ENCODE peak calls at places on chromosomes 6 and 20, in nine cellular contexts. One of them, this sample, is unnamed.

GRCh38 chr20:40497781-40498691 is 191.0 kb downstream of the MAFB start:
- DNase-seq in K562: peak
- DNase-seq in breast epithelium: no peak
- DNase-seq in A549: no peak
- DNase-seq in CD8-positive, alpha-beta memory T cell: no peak
- DNase-seq in upper lobe of right lung: peak
- DNase-seq in PC-9: peak
- DNase-seq in caudate nucleus: no peak
- DNase-seq in CD8-positive, alpha-beta T cell: no peak
- DNase-seq in this sample: no peak

GRCh38 chr20:62284448-62284847 is 18.3 kb upstream of the ADRM1 start:
- DNase-seq in A549: no peak
- DNase-seq in upper lobe of right lung: no peak
- DNase-seq in CD8-positive, alpha-beta memory T cell: no peak
- DNase-seq in caudate nucleus: no peak
- DNase-seq in PC-9: no peak
- DNase-seq in CD8-positive, alpha-beta T cell: no peak
- DNase-seq in breast epithelium: no peak
- DNase-seq in K562: no peak
- DNase-seq in this sample: no peak

GRCh38 chr6:111651185-111652034 is 45.7 kb upstream of the TRAF3IP2 start:
- DNase-seq in breast epithelium: no peak
- DNase-seq in A549: no peak
- DNase-seq in PC-9: no peak
- DNase-seq in CD8-positive, alpha-beta T cell: no peak
- DNase-seq in CD8-positive, alpha-beta memory T cell: no peak
- DNase-seq in upper lobe of right lung: no peak
- DNase-seq in K562: no peak
- DNase-seq in caudate nucleus: no peak
- DNase-seq in this sample: no peak

GRCh38 chr6:166655713-166656265 is 28.7 kb upstream of the RPS6KA2 start:
- DNase-seq in caudate nucleus: no peak
- DNase-seq in CD8-positive, alpha-beta T cell: no peak
- DNase-seq in PC-9: no peak
- DNase-seq in A549: no peak
- DNase-seq in K562: no peak
- DNase-seq in breast epithelium: no peak
- DNase-seq in upper lobe of right lung: no peak
- DNase-seq in CD8-positive, alpha-beta memory T cell: no peak
- DNase-seq in this sample: no peak

GRCh38 chr6:22008248-22008836 is 288.5 kb downstream of the PRL start:
- DNase-seq in upper lobe of right lung: no peak
- DNase-seq in CD8-positive, alpha-beta memory T cell: no peak
- DNase-seq in CD8-positive, alpha-beta T cell: no peak
- DNase-seq in K562: no peak
- DNase-seq in caudate nucleus: no peak
- DNase-seq in PC-9: no peak
- DNase-seq in A549: no peak
- DNase-seq in breast epithelium: no peak
- DNase-seq in this sample: no peak

GRCh38 chr6:135922170-135922569 is 70.7 kb downstream of the PDE7B start:
- DNase-seq in PC-9: peak
- DNase-seq in CD8-positive, alpha-beta memory T cell: no peak
- DNase-seq in breast epithelium: no peak
- DNase-seq in caudate nucleus: no peak
- DNase-seq in upper lobe of right lung: no peak
- DNase-seq in A549: no peak
- DNase-seq in K562: no peak
- DNase-seq in CD8-positive, alpha-beta T cell: no peak
- DNase-seq in this sample: peak

GRCh38 chr6:56314683-56315523 is 67.5 kb upstream of the COL21A1 start:
- DNase-seq in CD8-positive, alpha-beta memory T cell: no peak
- DNase-seq in caudate nucleus: no peak
- DNase-seq in A549: peak
- DNase-seq in PC-9: no peak
- DNase-seq in breast epithelium: no peak
- DNase-seq in CD8-positive, alpha-beta T cell: no peak
- DNase-seq in K562: peak
- DNase-seq in upper lobe of right lung: no peak
- DNase-seq in this sample: no peak

GRCh38 chr6:11110921-11111768 is at the start of gene ERVFRD-1:
- DNase-seq in CD8-positive, alpha-beta memory T cell: no peak
- DNase-seq in K562: peak
- DNase-seq in breast epithelium: no peak
- DNase-seq in caudate nucleus: no peak
- DNase-seq in A549: no peak
- DNase-seq in upper lobe of right lung: no peak
- DNase-seq in CD8-positive, alpha-beta T cell: no peak
- DNase-seq in PC-9: no peak
- DNase-seq in this sample: no peak

GRCh38 chr6:291697-292505 is at the start of gene DUSP22:
- DNase-seq in CD8-positive, alpha-beta memory T cell: peak
- DNase-seq in A549: peak
- DNase-seq in PC-9: peak
- DNase-seq in breast epithelium: peak
- DNase-seq in K562: peak
- DNase-seq in CD8-positive, alpha-beta T cell: peak
- DNase-seq in upper lobe of right lung: peak
- DNase-seq in caudate nucleus: no peak
- DNase-seq in this sample: no peak

GRCh38 chr20:31517373-31517772 is 3.1 kb downstream of the HM13 start:
- DNase-seq in upper lobe of right lung: no peak
- DNase-seq in PC-9: peak
- DNase-seq in CD8-positive, alpha-beta memory T cell: no peak
- DNase-seq in A549: peak
- DNase-seq in caudate nucleus: no peak
- DNase-seq in breast epithelium: no peak
- DNase-seq in K562: peak
- DNase-seq in CD8-positive, alpha-beta T cell: no peak
- DNase-seq in this sample: no peak

GRCh38 chr6:146664871-146665270 is 66.1 kb downstream of the ADGB start:
- DNase-seq in caudate nucleus: no peak
- DNase-seq in A549: no peak
- DNase-seq in CD8-positive, alpha-beta memory T cell: no peak
- DNase-seq in breast epithelium: no peak
- DNase-seq in CD8-positive, alpha-beta T cell: no peak
- DNase-seq in upper lobe of right lung: no peak
- DNase-seq in K562: no peak
- DNase-seq in PC-9: no peak
- DNase-seq in this sample: no peak

GRCh38 chr20:52859156-52859887 is 112.8 kb upstream of the TSHZ2 start:
- DNase-seq in CD8-positive, alpha-beta T cell: no peak
- DNase-seq in A549: no peak
- DNase-seq in upper lobe of right lung: no peak
- DNase-seq in breast epithelium: no peak
- DNase-seq in PC-9: no peak
- DNase-seq in CD8-positive, alpha-beta memory T cell: no peak
- DNase-seq in caudate nucleus: no peak
- DNase-seq in K562: no peak
- DNase-seq in this sample: peak

GRCh38 chr6:137316626-137317025 is 97.4 kb upstream of the IFNGR1 start:
- DNase-seq in PC-9: no peak
- DNase-seq in K562: no peak
- DNase-seq in upper lobe of right lung: no peak
- DNase-seq in A549: no peak
- DNase-seq in breast epithelium: no peak
- DNase-seq in CD8-positive, alpha-beta memory T cell: no peak
- DNase-seq in CD8-positive, alpha-beta T cell: no peak
- DNase-seq in caudate nucleus: no peak
- DNase-seq in this sample: no peak

GRCh38 chr6:142013286-142013685 is 119.4 kb upstream of the GJE1 start:
- DNase-seq in A549: peak
- DNase-seq in PC-9: peak
- DNase-seq in upper lobe of right lung: no peak
- DNase-seq in CD8-positive, alpha-beta T cell: no peak
- DNase-seq in caudate nucleus: no peak
- DNase-seq in CD8-positive, alpha-beta memory T cell: no peak
- DNase-seq in breast epithelium: no peak
- DNase-seq in K562: no peak
- DNase-seq in this sample: peak

GRCh38 chr6:157281570-157281969 is 41.7 kb downstream of the TMEM242 start:
- DNase-seq in caudate nucleus: no peak
- DNase-seq in CD8-positive, alpha-beta T cell: no peak
- DNase-seq in A549: no peak
- DNase-seq in breast epithelium: no peak
- DNase-seq in upper lobe of right lung: peak
- DNase-seq in PC-9: no peak
- DNase-seq in CD8-positive, alpha-beta memory T cell: no peak
- DNase-seq in K562: peak
- DNase-seq in this sample: no peak

GRCh38 chr6:98636941-98637340 is 197.4 kb upstream of the POU3F2 start:
- DNase-seq in upper lobe of right lung: no peak
- DNase-seq in caudate nucleus: no peak
- DNase-seq in K562: no peak
- DNase-seq in PC-9: no peak
- DNase-seq in CD8-positive, alpha-beta T cell: no peak
- DNase-seq in CD8-positive, alpha-beta memory T cell: no peak
- DNase-seq in A549: no peak
- DNase-seq in breast epithelium: no peak
- DNase-seq in this sample: no peak

GRCh38 chr6:143696327-143697000 is 18.7 kb downstream of the PHACTR2 start:
- DNase-seq in caudate nucleus: no peak
- DNase-seq in upper lobe of right lung: no peak
- DNase-seq in CD8-positive, alpha-beta memory T cell: no peak
- DNase-seq in K562: no peak
- DNase-seq in breast epithelium: no peak
- DNase-seq in PC-9: no peak
- DNase-seq in CD8-positive, alpha-beta T cell: no peak
- DNase-seq in A549: no peak
- DNase-seq in this sample: no peak
- H3K27ac ChIP-seq in caudate nucleus: no peak
- H3K27ac ChIP-seq in upper lobe of right lung: peak
- H3K27ac ChIP-seq in CD8-positive, alpha-beta memory T cell: no peak
- H3K27ac ChIP-seq in K562: no peak
- H3K27ac ChIP-seq in breast epithelium: peak
- H3K27ac ChIP-seq in PC-9: no peak
- H3K27ac ChIP-seq in CD8-positive, alpha-beta T cell: no peak
- H3K27ac ChIP-seq in A549: no peak
- H3K27ac ChIP-seq in this sample: no peak

DNA sequence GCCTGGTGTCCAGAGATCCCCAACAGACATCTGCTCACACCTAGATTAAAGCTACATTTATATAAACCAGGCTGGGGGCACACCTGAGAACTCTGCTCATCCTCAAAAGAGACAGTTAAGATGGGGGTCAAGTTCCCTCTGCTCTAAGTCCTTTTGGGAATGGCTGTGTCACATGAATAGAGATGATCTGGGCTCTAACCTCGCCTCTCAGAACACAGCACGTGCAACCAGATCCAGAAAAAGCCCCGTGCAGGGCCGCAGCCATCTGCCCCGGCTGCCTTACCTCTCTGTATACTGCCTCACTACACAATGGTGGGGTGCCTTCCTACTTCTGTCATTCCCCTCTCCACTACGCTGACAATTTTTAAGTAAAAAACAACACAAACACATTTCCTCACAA is 5.9 kb downstream of the MTCH1 start:
- DNase-seq in upper lobe of right lung: no peak
- DNase-seq in K562: no peak
- DNase-seq in PC-9: no peak
- DNase-seq in breast epithelium: no peak
- DNase-seq in CD8-positive, alpha-beta memory T cell: no peak
- DNase-seq in caudate nucleus: no peak
- DNase-seq in CD8-positive, alpha-beta T cell: no peak
- DNase-seq in A549: no peak
- DNase-seq in this sample: no peak
- H3K27ac ChIP-seq in upper lobe of right lung: no peak
- H3K27ac ChIP-seq in K562: no peak
- H3K27ac ChIP-seq in PC-9: no peak
- H3K27ac ChIP-seq in breast epithelium: no peak
- H3K27ac ChIP-seq in CD8-positive, alpha-beta memory T cell: no peak
- H3K27ac ChIP-seq in caudate nucleus: peak
- H3K27ac ChIP-seq in CD8-positive, alpha-beta T cell: no peak
- H3K27ac ChIP-seq in A549: no peak
- H3K27ac ChIP-seq in this sample: no peak

GRCh38 chr6:32967151-32968091 is 973 bp upstream of the BRD2 start:
- DNase-seq in A549: no peak
- DNase-seq in caudate nucleus: no peak
- DNase-seq in CD8-positive, alpha-beta T cell: no peak
- DNase-seq in CD8-positive, alpha-beta memory T cell: no peak
- DNase-seq in K562: peak
- DNase-seq in PC-9: peak
- DNase-seq in upper lobe of right lung: no peak
- DNase-seq in breast epithelium: no peak
- DNase-seq in this sample: no peak

GRCh38 chr6:32968093-32968769 is at the start of gene BRD2:
- DNase-seq in upper lobe of right lung: peak
- DNase-seq in PC-9: peak
- DNase-seq in CD8-positive, alpha-beta T cell: peak
- DNase-seq in A549: peak
- DNase-seq in CD8-positive, alpha-beta memory T cell: peak
- DNase-seq in K562: peak
- DNase-seq in breast epithelium: peak
- DNase-seq in caudate nucleus: peak
- DNase-seq in this sample: no peak

GRCh38 chr6:32963870-32964269 is 4.5 kb upstream of the BRD2 start:
- DNase-seq in CD8-positive, alpha-beta T cell: no peak
- DNase-seq in PC-9: no peak
- DNase-seq in caudate nucleus: no peak
- DNase-seq in upper lobe of right lung: no peak
- DNase-seq in K562: no peak
- DNase-seq in breast epithelium: no peak
- DNase-seq in CD8-positive, alpha-beta memory T cell: no peak
- DNase-seq in A549: no peak
- DNase-seq in this sample: no peak

GRCh38 chr6:32964776-32965175 is 3.6 kb upstream of the BRD2 start:
- DNase-seq in CD8-positive, alpha-beta T cell: no peak
- DNase-seq in breast epithelium: no peak
- DNase-seq in upper lobe of right lung: no peak
- DNase-seq in CD8-positive, alpha-beta memory T cell: no peak
- DNase-seq in caudate nucleus: no peak
- DNase-seq in A549: no peak
- DNase-seq in PC-9: no peak
- DNase-seq in K562: no peak
- DNase-seq in this sample: no peak

GRCh38 chr6:32965901-32966300 is 2.5 kb upstream of the BRD2 start:
- DNase-seq in breast epithelium: no peak
- DNase-seq in caudate nucleus: no peak
- DNase-seq in K562: no peak
- DNase-seq in CD8-positive, alpha-beta T cell: no peak
- DNase-seq in PC-9: no peak
- DNase-seq in CD8-positive, alpha-beta memory T cell: no peak
- DNase-seq in upper lobe of right lung: no peak
- DNase-seq in A549: no peak
- DNase-seq in this sample: no peak
- H3K27ac ChIP-seq in breast epithelium: peak
- H3K27ac ChIP-seq in caudate nucleus: no peak
- H3K27ac ChIP-seq in K562: no peak
- H3K27ac ChIP-seq in CD8-positive, alpha-beta T cell: no peak
- H3K27ac ChIP-seq in PC-9: no peak
- H3K27ac ChIP-seq in CD8-positive, alpha-beta memory T cell: no peak
- H3K27ac ChIP-seq in upper lobe of right lung: no peak
- H3K27ac ChIP-seq in A549: no peak
- H3K27ac ChIP-seq in this sample: no peak

DNA sequence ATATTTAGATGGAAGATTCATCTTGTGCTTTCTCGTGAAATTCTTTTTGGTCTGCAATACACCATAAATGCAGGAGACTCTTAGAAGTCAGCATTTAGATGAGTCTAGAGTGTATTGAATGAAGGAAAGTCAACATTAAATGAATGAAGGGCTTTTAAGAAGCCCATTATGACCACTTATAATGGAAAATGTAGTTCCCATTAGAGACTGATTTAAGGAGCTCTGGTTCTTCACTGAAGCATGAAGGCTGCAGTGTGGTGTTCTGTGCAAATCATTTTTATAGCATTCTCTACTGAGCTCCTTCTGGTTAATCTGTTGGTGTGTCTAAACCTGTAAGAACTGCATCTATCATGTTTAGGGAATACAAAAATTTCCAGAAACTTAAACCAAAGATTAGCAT is 19.7 kb downstream of the NCOA7 start:
- DNase-seq in upper lobe of right lung: no peak
- DNase-seq in PC-9: no peak
- DNase-seq in caudate nucleus: no peak
- DNase-seq in breast epithelium: no peak
- DNase-seq in K562: no peak
- DNase-seq in CD8-positive, alpha-beta memory T cell: no peak
- DNase-seq in A549: no peak
- DNase-seq in CD8-positive, alpha-beta T cell: no peak
- DNase-seq in this sample: no peak
- H3K27ac ChIP-seq in upper lobe of right lung: no peak
- H3K27ac ChIP-seq in PC-9: no peak
- H3K27ac ChIP-seq in caudate nucleus: no peak
- H3K27ac ChIP-seq in breast epithelium: no peak
- H3K27ac ChIP-seq in K562: no peak
- H3K27ac ChIP-seq in CD8-positive, alpha-beta memory T cell: no peak
- H3K27ac ChIP-seq in A549: no peak
- H3K27ac ChIP-seq in CD8-positive, alpha-beta T cell: no peak
- H3K27ac ChIP-seq in this sample: no peak

This sample was measured in keratinocyte.